ENCODE peak calls at places on chromosomes 7 and 10, in six cellular contexts. P, T, K, M, B and Y are unnamed samples.
A peak's percentile ranks its signal among the peaks of the same experiment; 100 is the strongest.

GRCh38 chr7:34155225-34155908 is 250.0 kb downstream of the BMPER start:
- DNase-seq in P (peak; percentile 56), T (no peak), K (no peak), M (peak; percentile 70), B (no peak), Y (peak; percentile 63)

GRCh38 chr7:54260868-54261475 is 281.2 kb upstream of the VSTM2A start:
- DNase-seq in P (no peak), T (no peak), K (no peak), M (no peak), B (no peak), Y (no peak)

GRCh38 chr10:27251554-27251953 is 11.0 kb upstream of the ACBD5 start:
- DNase-seq in P (no peak), T (no peak), K (no peak), M (no peak), B (no peak), Y (no peak)

GRCh38 chr7:91140982-91141381 is 123.3 kb upstream of the FZD1 start:
- DNase-seq in P (no peak), T (no peak), K (no peak), M (no peak), B (no peak), Y (no peak)

GRCh38 chr10:119812684-119813083 is 60.0 kb downstream of the MCMBP start:
- DNase-seq in P (no peak), T (no peak), K (no peak), M (no peak), B (no peak), Y (no peak)

GRCh38 chr7:50762337-50762736 is 20.4 kb downstream of the GRB10 start:
- DNase-seq in P (no peak), T (no peak), K (no peak), M (no peak), B (no peak), Y (no peak)

GRCh38 chr7:129101746-129102145 is 42.8 kb upstream of the TSPAN33 start:
- DNase-seq in P (no peak), T (no peak), K (no peak), M (no peak), B (no peak), Y (no peak)

GRCh38 chr7:2792240-2792639 is 51.9 kb downstream of the GNA12 start:
- DNase-seq in P (no peak), T (no peak), K (no peak), M (no peak), B (no peak), Y (no peak)

GRCh38 chr7:139203992-139204391 is 27.0 kb upstream of the UBN2 start:
- DNase-seq in P (no peak), T (no peak), K (no peak), M (no peak), B (no peak), Y (no peak)

GRCh38 chr10:58513189-58514101 is 773 bp downstream of the BICC1 start:
- DNase-seq in P (peak; percentile 87), T (peak; percentile 76), K (peak; percentile 31), M (peak; percentile 87), B (no peak), Y (peak; percentile 75)

GRCh38 chr7:99831595-99831994 is 3.8 kb downstream of the CYP3A43 start:
- DNase-seq in P (no peak), T (no peak), K (no peak), M (no peak), B (no peak), Y (no peak)

GRCh38 chr7:102872460-102872859 is 40.3 kb upstream of the LRRC17 start:
- DNase-seq in P (peak; percentile 77), T (no peak), K (no peak), M (no peak), B (no peak), Y (no peak)

GRCh38 chr10:124612611-124613498 is 131.3 kb downstream of the FAM53B start:
- DNase-seq in P (peak; percentile 14), T (peak; percentile 66), K (no peak), M (no peak), B (no peak), Y (no peak)

GRCh38 chr10:113854757-113855626 is 531 bp downstream of the NHLRC2 start:
- DNase-seq in P (peak; percentile 62), T (peak; percentile 75), K (peak; percentile 70), M (peak; percentile 83), B (no peak), Y (peak; percentile 36)

GRCh38 chr10:113853577-113854018 is 284 bp downstream of the DCLRE1A start:
- DNase-seq in P (no peak), T (no peak), K (no peak), M (no peak), B (no peak), Y (no peak)

GRCh38 chr10:113857210-113857609 is 2.7 kb downstream of the NHLRC2 start:
- DNase-seq in P (no peak), T (no peak), K (no peak), M (no peak), B (no peak), Y (no peak)

GRCh38 chr10:113856563-113856962 is 2.1 kb downstream of the NHLRC2 start:
- DNase-seq in P (no peak), T (no peak), K (no peak), M (no peak), B (no peak), Y (no peak)

DNA sequence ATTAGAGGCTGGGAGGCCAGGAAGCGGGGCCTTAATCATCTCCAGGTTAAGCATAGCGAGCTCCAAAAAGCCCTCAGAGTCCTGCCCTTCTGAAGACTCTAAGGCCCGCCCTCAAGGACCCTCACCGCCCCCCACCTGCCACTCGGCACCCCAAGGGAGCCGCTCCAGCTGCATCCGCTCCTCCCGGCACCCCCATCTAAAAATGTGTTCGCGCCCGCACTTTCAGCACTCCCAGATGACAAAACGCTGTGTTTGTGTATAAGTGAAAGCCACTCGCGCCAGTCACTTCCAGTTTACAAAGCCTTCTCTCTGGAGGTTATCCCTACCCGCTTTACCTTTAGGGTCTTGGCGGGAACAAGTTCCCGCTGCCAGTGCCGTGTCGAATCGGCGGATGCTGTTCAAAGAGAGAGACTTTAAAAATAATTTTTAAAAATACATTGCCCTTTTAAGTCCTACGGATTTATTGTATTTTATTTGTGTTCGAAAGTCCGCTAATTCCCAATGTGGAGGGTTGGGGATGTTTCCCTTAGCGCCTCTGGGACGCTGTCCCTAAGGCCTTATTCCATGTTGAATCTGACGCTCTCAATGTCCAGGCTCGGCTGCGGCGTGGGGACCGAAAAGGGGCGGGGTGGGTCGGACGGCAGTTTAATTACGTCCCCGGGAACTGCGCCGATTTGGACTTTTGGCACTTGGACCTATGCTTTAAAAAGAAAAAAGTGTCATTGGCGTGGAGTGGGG is at the start of the genes DCLRE1A and NHLRC2:
- DNase-seq in P (peak; percentile 91), T (peak; percentile 84), K (peak; percentile 80), M (peak; percentile 85), B (peak; percentile 21), Y (peak; percentile 77)
- TF ChIP-seq EP300 in P (no peak), T (no peak), K (no peak), M (no peak), B (peak; percentile 18), Y (no peak)

DNA sequence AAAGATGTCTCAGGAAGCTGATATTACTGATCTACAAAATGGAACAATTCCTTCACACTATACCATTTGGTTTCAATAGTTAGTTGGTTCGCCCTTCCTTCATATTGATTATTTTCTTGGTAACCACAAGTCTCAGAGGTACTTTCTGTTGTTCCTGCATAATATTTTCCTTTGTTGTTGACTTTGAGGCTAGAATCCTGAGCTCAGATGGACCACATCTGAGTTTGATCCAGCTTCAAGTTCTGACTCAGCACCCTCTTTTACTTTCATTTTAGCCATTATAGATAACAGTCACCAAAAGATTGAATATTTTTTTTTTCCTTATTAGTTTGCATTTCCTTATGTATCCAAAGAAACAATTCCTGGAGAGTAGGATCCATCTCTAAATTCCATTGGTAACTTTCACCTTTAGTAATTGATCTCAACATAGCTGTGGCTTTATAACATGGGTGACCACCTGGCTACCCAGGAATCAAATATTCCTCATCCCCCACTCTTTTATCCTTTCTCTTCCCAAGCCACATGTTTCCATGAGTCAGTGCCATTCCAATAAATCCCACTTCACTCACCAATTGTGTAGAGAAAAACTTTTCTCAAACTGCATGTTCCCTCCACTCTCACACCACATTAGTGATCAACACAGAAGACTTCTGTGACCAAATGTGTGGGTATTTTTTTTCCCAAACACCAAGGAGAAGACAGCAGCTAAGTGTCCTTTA is 9.7 kb upstream of the ABCA13 start:
- DNase-seq in P (no peak), T (no peak), K (no peak), M (no peak), B (no peak), Y (no peak)
- TF ChIP-seq EP300 in P (no peak), T (no peak), K (no peak), M (no peak), B (no peak), Y (no peak)

DNA sequence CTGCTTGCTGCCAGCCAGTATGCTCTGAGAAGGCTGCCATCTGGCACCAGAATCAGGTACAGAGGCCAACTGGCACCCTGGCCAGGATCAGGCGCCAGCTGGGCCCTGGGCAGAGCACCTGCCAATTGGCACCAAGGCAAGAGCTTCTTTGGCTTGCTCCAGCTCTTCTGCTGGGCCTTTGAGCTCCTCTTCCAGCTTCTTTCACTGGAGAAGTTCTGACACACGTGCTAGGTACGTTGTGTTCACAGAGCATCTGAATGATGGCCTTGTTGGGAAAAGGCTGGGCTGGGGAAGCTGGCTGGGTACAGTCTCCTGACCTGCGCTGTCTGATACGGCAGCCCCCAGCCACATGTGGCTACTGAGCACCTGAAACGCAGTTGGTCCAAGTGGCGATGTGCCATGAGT is 31.7 kb upstream of the OPALIN start:
- DNase-seq in P (no peak), T (no peak), K (no peak), M (no peak), B (no peak), Y (no peak)
- TF ChIP-seq EP300 in P (no peak), T (no peak), K (no peak), M (no peak), B (no peak), Y (no peak)

GRCh38 chr7:137670521-137671064 is 176.2 kb downstream of the DGKI start:
- DNase-seq in P (no peak), T (no peak), K (no peak), M (no peak), B (no peak), Y (no peak)

GRCh38 chr7:137669706-137670105 is 177.1 kb downstream of the DGKI start:
- DNase-seq in P (no peak), T (no peak), K (no peak), M (no peak), B (no peak), Y (no peak)

GRCh38 chr7:137667633-137668387 is 179.0 kb downstream of the DGKI start:
- DNase-seq in P (peak; percentile 30), T (no peak), K (no peak), M (no peak), B (no peak), Y (no peak)

GRCh38 chr7:137671920-137672319 is 174.9 kb downstream of the DGKI start:
- DNase-seq in P (no peak), T (no peak), K (no peak), M (no peak), B (no peak), Y (no peak)

GRCh38 chr7:137668404-137668803 is 178.4 kb downstream of the DGKI start:
- DNase-seq in P (no peak), T (no peak), K (no peak), M (no peak), B (no peak), Y (no peak)
- TF ChIP-seq EP300 in P (no peak), T (no peak), K (no peak), M (no peak), B (no peak), Y (no peak)

DNA sequence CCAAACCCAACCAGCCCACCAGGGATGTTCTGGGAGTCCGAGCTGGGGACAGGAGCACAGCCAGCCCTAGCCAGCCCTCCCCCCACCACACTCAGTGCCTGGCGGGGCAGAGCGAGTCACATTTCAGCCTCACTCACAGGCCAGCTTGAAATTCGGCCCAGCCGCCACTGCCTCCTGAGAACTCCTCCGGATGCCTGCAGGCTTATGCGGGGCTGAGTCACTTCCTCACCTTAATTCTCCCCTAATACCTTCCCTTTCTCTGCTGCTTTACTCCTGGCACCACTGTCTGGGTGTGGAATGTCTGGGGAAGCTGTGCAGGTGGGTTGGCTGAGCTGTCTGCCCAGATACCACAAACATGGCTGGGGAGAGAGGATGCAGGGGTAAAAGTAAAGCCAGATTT is 22.6 kb upstream of the DLG5 start:
- DNase-seq in P (peak; percentile 52), T (no peak), K (no peak), M (no peak), B (peak; percentile 82), Y (no peak)
- TF ChIP-seq EP300 in P (no peak), T (no peak), K (no peak), M (no peak), B (no peak), Y (no peak)